ENCODE peak calls at places on chromosomes 11 and 22, in six cellular contexts. R, K, C, S, U and Q are unnamed samples.
A peak's percentile ranks its signal among the peaks of the same experiment; 100 is the strongest.

GRCh38 chr11:65896009-65896999 is 3.9 kb downstream of the FOSL1 start:
- DNase-seq in R (no peak), K (no peak), C (no peak), S (no peak), U (no peak), Q (no peak)

GRCh38 chr11:3008746-3009336 is 16.7 kb upstream of the NAP1L4 start:
- DNase-seq in R (peak; percentile 10), K (no peak), C (no peak), S (no peak), U (no peak), Q (no peak)

GRCh38 chr22:41367039-41367679 is 14.6 kb upstream of the TEF start:
- DNase-seq in R (peak; percentile 98), K (peak; percentile 99), C (peak; percentile 38), S (peak; percentile 95), U (peak; percentile 96), Q (peak; percentile 98)

GRCh38 chr11:130131957-130132850 is 27.4 kb upstream of the ST14 start:
- DNase-seq in R (no peak), K (peak; percentile 46), C (peak; percentile 71), S (peak; percentile 49), U (peak; percentile 66), Q (peak; percentile 41)

GRCh38 chr11:118609380-118610219 is 2.2 kb downstream of the PHLDB1 start:
- DNase-seq in R (no peak), K (no peak), C (no peak), S (no peak), U (peak; percentile 34), Q (no peak)

GRCh38 chr11:111765320-111765983 is 737 bp downstream of the PPP2R1B start:
- DNase-seq in R (no peak), K (peak; percentile 27), C (no peak), S (no peak), U (no peak), Q (no peak)

GRCh38 chr11:111642521-111642920 is 40.3 kb downstream of the SIK2 start:
- DNase-seq in R (no peak), K (no peak), C (no peak), S (no peak), U (no peak), Q (no peak)

GRCh38 chr11:66524304-66525040 is 14.0 kb downstream of the BBS1 start:
- DNase-seq in R (no peak), K (no peak), C (no peak), S (no peak), U (no peak), Q (no peak)

GRCh38 chr22:21073482-21073881 is 27.7 kb downstream of the LRRC74B start:
- DNase-seq in R (no peak), K (no peak), C (no peak), S (no peak), U (no peak), Q (no peak)

GRCh38 chr22:42296381-42296853 is 26.0 kb upstream of the TCF20 start:
- DNase-seq in R (no peak), K (peak; percentile 83), C (no peak), S (peak; percentile 50), U (no peak), Q (peak; percentile 76)

GRCh38 chr11:36500315-36500721 is 9.8 kb downstream of the TRAF6 start:
- DNase-seq in R (no peak), K (no peak), C (peak; percentile 10), S (peak; percentile 16), U (peak; percentile 96), Q (peak; percentile 36)

DNA sequence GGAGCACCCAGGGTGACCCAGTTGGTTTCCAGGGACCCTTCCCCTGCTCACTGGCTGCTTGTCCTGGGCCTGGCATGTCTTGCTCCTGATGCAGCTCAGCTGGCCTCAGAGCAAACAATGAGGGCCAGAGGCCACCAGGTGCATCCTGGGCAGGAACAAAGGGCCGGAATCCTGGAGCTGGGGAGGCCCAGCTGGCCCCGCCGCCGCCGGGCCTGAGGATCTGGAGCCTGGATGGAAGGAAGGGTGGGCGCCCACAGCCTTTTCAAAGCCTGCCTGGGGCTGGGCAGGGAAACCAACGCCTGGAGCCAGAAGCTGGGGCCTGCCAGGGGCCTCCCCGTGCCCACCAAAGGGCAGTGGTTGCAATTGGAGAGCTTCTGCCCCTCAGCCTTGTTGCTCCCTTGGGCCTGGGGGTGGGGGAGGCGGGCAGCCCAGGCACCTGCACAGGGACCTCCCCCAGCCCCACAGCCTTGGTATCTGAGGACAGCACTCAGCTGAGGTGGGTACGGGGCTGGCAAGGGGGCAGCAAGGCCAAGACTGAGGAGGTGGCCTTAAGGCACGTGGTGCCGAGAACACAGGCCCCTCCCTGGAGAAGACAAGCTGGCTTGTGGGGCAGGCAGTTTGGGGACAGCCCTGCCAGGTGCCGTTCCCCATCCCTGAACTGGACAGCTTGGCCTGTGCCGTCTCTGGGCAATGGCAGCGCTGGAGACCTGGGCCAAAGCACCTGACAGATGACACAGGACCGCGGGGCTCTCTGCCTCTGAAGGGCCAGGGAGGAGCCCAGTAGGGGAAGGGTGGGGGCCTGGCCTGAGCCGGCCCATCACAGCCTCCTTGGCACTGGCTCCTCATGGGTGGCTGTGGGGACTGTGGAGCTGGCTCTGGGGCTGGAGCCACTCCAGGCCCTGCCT is 7.1 kb upstream of the ADORA2A start:
- DNase-seq in R (no peak), K (peak; percentile 43), C (no peak), S (no peak), U (no peak), Q (no peak)
- H3K27ac ChIP-seq in R (no peak overlapping the region), K (no peak overlapping the region), C (no peak overlapping the region), S (no peak overlapping the region), U (no peak overlapping the region), Q (no peak overlapping the region)

GRCh38 chr11:75535039-75535563 is 9.4 kb upstream of the GDPD5 start:
- DNase-seq in R (no peak), K (no peak), C (no peak), S (no peak), U (no peak), Q (peak; percentile 16)

GRCh38 chr11:75533843-75534242 is 8.1 kb upstream of the GDPD5 start:
- DNase-seq in R (no peak), K (no peak), C (no peak), S (no peak), U (no peak), Q (no peak)

GRCh38 chr11:75536786-75537629 is 11.3 kb upstream of the GDPD5 start:
- DNase-seq in R (no peak), K (no peak), C (no peak), S (no peak), U (peak; percentile 41), Q (no peak)

GRCh38 chr11:75532200-75532972 is 6.6 kb upstream of the GDPD5 start:
- DNase-seq in R (peak; percentile 61), K (peak; percentile 66), C (peak; percentile 82), S (peak; percentile 80), U (peak; percentile 41), Q (peak; percentile 58)

DNA sequence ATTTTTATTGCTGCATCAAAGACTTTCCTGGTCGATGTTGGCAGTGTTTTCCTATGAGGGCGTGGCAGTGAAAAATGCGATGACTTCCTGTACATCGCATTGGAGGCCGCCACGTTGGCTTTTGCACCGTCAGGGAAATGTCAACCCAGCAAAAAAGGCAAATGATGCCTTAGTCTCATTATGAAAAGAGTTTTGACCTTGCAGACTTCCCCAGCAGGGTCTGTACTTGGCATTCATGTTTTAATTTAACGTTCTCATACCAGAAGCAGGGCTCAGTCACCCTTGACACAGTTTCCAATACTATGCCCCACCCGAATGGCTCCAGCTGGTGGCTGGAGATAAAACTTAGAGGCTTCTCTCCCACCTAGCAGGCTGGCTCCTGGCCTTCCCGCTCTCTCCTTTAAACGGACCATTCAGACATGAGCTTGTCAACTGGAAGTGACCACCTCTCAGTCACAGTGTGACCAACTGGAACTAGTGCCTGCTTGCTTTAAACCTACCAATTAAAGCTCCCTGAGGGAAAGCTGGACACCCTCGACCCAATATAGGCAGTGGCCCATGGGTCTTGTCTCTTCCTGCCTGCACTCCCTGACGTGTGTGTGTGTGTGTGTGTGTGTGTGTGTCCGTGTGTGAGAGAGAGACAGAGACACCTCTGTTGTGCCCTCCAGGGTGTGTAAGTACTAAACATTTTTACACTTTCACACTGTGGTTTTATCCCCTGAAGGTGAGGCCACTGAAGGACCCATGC is 8.7 kb upstream of the GDPD5 start:
- DNase-seq in R (no peak), K (no peak), C (no peak), S (peak; percentile 67), U (no peak), Q (peak; percentile 16)
- TF ChIP-seq POLR2A in R (no peak), K (no peak), C (no peak), S (no peak), U (no peak), Q (no peak)

DNA sequence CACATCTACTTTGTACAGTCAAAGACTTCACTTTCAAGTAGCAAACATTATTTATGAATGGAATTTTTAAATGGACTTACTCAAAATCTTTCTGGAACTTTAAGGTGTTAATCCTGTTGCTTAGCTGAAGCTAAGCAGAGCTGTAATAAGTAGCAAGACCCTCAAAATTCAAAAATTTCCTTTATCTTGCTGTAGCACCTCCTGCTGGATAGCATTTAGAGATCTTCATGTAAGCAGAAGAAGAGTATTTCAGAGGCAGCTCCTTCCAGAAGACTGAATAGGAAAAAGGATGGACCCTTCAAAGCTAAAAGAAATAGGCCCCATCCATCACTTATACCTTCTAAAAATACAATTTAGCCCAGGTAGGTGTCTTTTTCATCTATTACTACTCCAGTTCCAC is 3.4 kb downstream of the PHF21A start:
- DNase-seq in R (no peak), K (no peak), C (no peak), S (no peak), U (no peak), Q (no peak)
- TF ChIP-seq CTCF in R (no peak), K (no peak), C (peak; percentile 45), S (no peak), U (peak; percentile 32), Q (no peak)

GRCh38 chr22:31973739-31974138 is 29.4 kb downstream of the YWHAH start:
- DNase-seq in R (peak; percentile 87), K (no peak), C (no peak), S (peak; percentile 87), U (no peak), Q (peak; percentile 77)

GRCh38 chr22:31969789-31970489 is 25.6 kb downstream of the YWHAH start:
- DNase-seq in R (peak; percentile 76), K (peak; percentile 83), C (peak; percentile 69), S (peak; percentile 80), U (peak; percentile 66), Q (peak; percentile 55)

GRCh38 chr22:31968022-31968421 is 23.7 kb downstream of the YWHAH start:
- DNase-seq in R (no peak), K (no peak), C (no peak), S (no peak), U (no peak), Q (no peak)

GRCh38 chr22:31972180-31972579 is 27.8 kb downstream of the YWHAH start:
- DNase-seq in R (no peak), K (no peak), C (no peak), S (peak; percentile 28), U (no peak), Q (no peak)

DNA sequence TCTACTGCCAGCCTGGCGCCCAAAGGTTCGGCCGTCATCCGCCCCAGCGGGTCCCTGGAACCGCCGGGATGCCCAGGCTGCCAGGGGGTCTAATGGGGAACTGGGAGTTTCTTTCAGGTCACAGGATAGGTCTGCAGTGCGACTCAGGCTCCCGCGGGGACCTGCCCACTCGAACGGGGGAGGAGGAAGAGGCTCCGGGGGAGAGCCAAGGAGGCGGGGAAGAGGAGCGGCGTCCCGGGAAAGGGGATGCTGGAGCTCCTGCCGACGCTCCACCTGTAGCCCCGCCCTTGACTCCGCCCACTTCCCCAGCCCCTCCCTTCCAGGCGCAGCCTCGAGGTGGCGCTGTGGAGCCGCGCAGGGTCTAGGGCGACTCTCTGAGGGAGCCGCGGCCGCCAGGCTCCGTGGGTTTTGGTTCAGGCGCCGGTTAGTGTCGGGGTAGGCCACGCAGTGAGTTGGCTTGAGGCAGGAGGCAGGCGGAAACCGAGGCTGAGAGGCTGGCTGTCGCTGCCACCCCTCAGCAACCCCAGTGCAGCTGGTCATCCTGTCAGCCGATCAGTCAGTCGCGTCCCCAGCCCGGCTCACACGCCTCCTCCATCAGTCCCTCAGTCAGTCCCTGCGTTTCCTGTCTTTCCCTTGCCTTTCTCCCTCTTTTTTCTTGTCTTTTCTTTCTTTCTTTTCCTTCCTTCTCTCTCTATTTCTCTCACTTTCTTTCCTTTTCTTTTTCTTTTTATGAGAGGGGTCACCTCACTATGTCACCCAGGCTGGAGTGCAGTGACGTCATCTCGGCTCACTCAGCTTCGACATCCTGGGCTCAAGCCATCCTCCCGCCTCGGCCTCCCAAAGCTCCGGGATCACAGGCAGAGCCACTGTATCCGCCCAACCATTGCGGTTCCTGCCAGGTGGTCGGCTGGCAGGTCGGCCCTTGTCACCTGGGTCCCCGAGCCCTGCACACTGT is 26.4 kb downstream of the YWHAH start:
- DNase-seq in R (peak; percentile 91), K (peak; percentile 69), C (peak; percentile 71), S (peak; percentile 91), U (peak; percentile 51), Q (peak; percentile 85)
- H3K27ac ChIP-seq in R (no peak overlapping the region), K (no peak overlapping the region), C (no peak overlapping the region), S (peak overlapping the region; percentile 9), U (no peak overlapping the region), Q (no peak overlapping the region)